ENCODE peak calls at places on chromosomes 6 and 20, in seven cellular contexts. One of them, this sample, is unnamed.

GRCh38 chr6:110687326-110687725 is 127.9 kb downstream of the CDK19 start:
- DNase-seq in mucosa of descending colon: no peak
- DNase-seq in tibial nerve: no peak
- DNase-seq in epithelial cell of esophagus: no peak
- DNase-seq in HepG2: no peak
- DNase-seq in heart left ventricle: no peak
- DNase-seq in WTC11: no peak
- DNase-seq in this sample: no peak

GRCh38 chr6:137878810-137879285 is 11.8 kb downstream of the TNFAIP3 start:
- DNase-seq in mucosa of descending colon: peak; percentile 57
- DNase-seq in WTC11: peak; percentile 86
- DNase-seq in tibial nerve: no peak
- DNase-seq in heart left ventricle: peak; percentile 81
- DNase-seq in HepG2: no peak
- DNase-seq in epithelial cell of esophagus: no peak
- DNase-seq in this sample: no peak

GRCh38 chr20:36202891-36203338 is 33.4 kb upstream of the AAR2 start:
- DNase-seq in HepG2: peak; percentile 51
- DNase-seq in epithelial cell of esophagus: peak; percentile 49
- DNase-seq in tibial nerve: peak; percentile 63
- DNase-seq in mucosa of descending colon: peak; percentile 65
- DNase-seq in WTC11: peak; percentile 89
- DNase-seq in heart left ventricle: peak; percentile 84
- DNase-seq in this sample: no peak

GRCh38 chr20:57435105-57435497 is 43.9 kb downstream of the RBM38 start:
- DNase-seq in WTC11: no peak
- DNase-seq in HepG2: no peak
- DNase-seq in tibial nerve: no peak
- DNase-seq in epithelial cell of esophagus: no peak
- DNase-seq in mucosa of descending colon: no peak
- DNase-seq in heart left ventricle: no peak
- DNase-seq in this sample: no peak

GRCh38 chr6:29112135-29112534 is 4.3 kb downstream of the OR2J3 start:
- DNase-seq in epithelial cell of esophagus: no peak
- DNase-seq in heart left ventricle: no peak
- DNase-seq in mucosa of descending colon: no peak
- DNase-seq in HepG2: peak; percentile 31
- DNase-seq in WTC11: peak; percentile 21
- DNase-seq in tibial nerve: no peak
- DNase-seq in this sample: no peak

GRCh38 chr20:15200139-15200538 is 862.7 kb upstream of the FLRT3 start:
- DNase-seq in HepG2: no peak
- DNase-seq in heart left ventricle: no peak
- DNase-seq in tibial nerve: no peak
- DNase-seq in epithelial cell of esophagus: peak; percentile 33
- DNase-seq in mucosa of descending colon: no peak
- DNase-seq in WTC11: no peak
- DNase-seq in this sample: no peak

GRCh38 chr6:98946266-98946817 is 1.4 kb downstream of the FBXL4 start:
- DNase-seq in tibial nerve: no peak
- DNase-seq in epithelial cell of esophagus: no peak
- DNase-seq in mucosa of descending colon: no peak
- DNase-seq in HepG2: no peak
- DNase-seq in heart left ventricle: no peak
- DNase-seq in WTC11: no peak
- DNase-seq in this sample: no peak

GRCh38 chr20:63106765-63107448 is 100.1 kb upstream of the BHLHE23 start:
- DNase-seq in tibial nerve: no peak
- DNase-seq in mucosa of descending colon: peak; percentile 49
- DNase-seq in HepG2: no peak
- DNase-seq in heart left ventricle: peak; percentile 34
- DNase-seq in epithelial cell of esophagus: no peak
- DNase-seq in WTC11: no peak
- DNase-seq in this sample: no peak

GRCh38 chr6:8432614-8433013 is 2.7 kb downstream of the SLC35B3 start:
- DNase-seq in heart left ventricle: no peak
- DNase-seq in WTC11: no peak
- DNase-seq in tibial nerve: no peak
- DNase-seq in epithelial cell of esophagus: peak; percentile 11
- DNase-seq in mucosa of descending colon: no peak
- DNase-seq in HepG2: no peak
- DNase-seq in this sample: no peak

GRCh38 chr6:121849477-121849876 is 414.0 kb downstream of the GJA1 start:
- DNase-seq in epithelial cell of esophagus: peak; percentile 71
- DNase-seq in HepG2: peak; percentile 67
- DNase-seq in tibial nerve: peak; percentile 76
- DNase-seq in heart left ventricle: no peak
- DNase-seq in WTC11: peak; percentile 85
- DNase-seq in mucosa of descending colon: no peak
- DNase-seq in this sample: no peak

GRCh38 chr6:3724451-3725144 is 26.9 kb downstream of the PXDC1 start:
- DNase-seq in mucosa of descending colon: no peak
- DNase-seq in tibial nerve: no peak
- DNase-seq in heart left ventricle: peak; percentile 69
- DNase-seq in HepG2: no peak
- DNase-seq in epithelial cell of esophagus: no peak
- DNase-seq in WTC11: no peak
- DNase-seq in this sample: no peak

GRCh38 chr20:5809495-5809894 is 59.3 kb downstream of the SHLD1 start:
- DNase-seq in mucosa of descending colon: no peak
- DNase-seq in tibial nerve: no peak
- DNase-seq in heart left ventricle: no peak
- DNase-seq in epithelial cell of esophagus: no peak
- DNase-seq in WTC11: no peak
- DNase-seq in HepG2: no peak
- DNase-seq in this sample: no peak

GRCh38 chr20:43691928-43692524 is 25.1 kb downstream of the MYBL2 start:
- DNase-seq in tibial nerve: peak; percentile 37
- DNase-seq in epithelial cell of esophagus: peak; percentile 50
- DNase-seq in mucosa of descending colon: peak; percentile 61
- DNase-seq in WTC11: peak; percentile 70
- DNase-seq in heart left ventricle: no peak
- DNase-seq in HepG2: peak; percentile 72
- DNase-seq in this sample: no peak

GRCh38 chr6:42532038-42532669 is 31.7 kb upstream of the UBR2 start:
- DNase-seq in tibial nerve: peak; percentile 13
- DNase-seq in heart left ventricle: no peak
- DNase-seq in mucosa of descending colon: no peak
- DNase-seq in epithelial cell of esophagus: peak; percentile 73
- DNase-seq in HepG2: peak; percentile 64
- DNase-seq in WTC11: no peak
- DNase-seq in this sample: no peak

GRCh38 chr20:17066955-17067354 is 159.9 kb upstream of the PCSK2 start:
- DNase-seq in epithelial cell of esophagus: no peak
- DNase-seq in heart left ventricle: no peak
- DNase-seq in tibial nerve: no peak
- DNase-seq in HepG2: no peak
- DNase-seq in WTC11: no peak
- DNase-seq in mucosa of descending colon: no peak
- DNase-seq in this sample: no peak

GRCh38 chr20:58875111-58875510 is 22.6 kb downstream of the GNAS start:
- DNase-seq in heart left ventricle: no peak
- DNase-seq in tibial nerve: no peak
- DNase-seq in WTC11: no peak
- DNase-seq in mucosa of descending colon: no peak
- DNase-seq in epithelial cell of esophagus: no peak
- DNase-seq in HepG2: no peak
- DNase-seq in this sample: no peak

GRCh38 chr6:126069457-126069856 is 83.1 kb downstream of the TRMT11 start:
- DNase-seq in mucosa of descending colon: no peak
- DNase-seq in epithelial cell of esophagus: no peak
- DNase-seq in heart left ventricle: no peak
- DNase-seq in HepG2: no peak
- DNase-seq in tibial nerve: no peak
- DNase-seq in WTC11: no peak
- DNase-seq in this sample: no peak

GRCh38 chr6:116290799-116291198 is 11.1 kb upstream of the TSPYL1 start:
- DNase-seq in epithelial cell of esophagus: no peak
- DNase-seq in tibial nerve: no peak
- DNase-seq in mucosa of descending colon: no peak
- DNase-seq in HepG2: no peak
- DNase-seq in WTC11: no peak
- DNase-seq in heart left ventricle: no peak
- DNase-seq in this sample: no peak

GRCh38 chr6:66200390-66200789 is 493.4 kb upstream of the EYS start:
- DNase-seq in mucosa of descending colon: no peak
- DNase-seq in HepG2: no peak
- DNase-seq in WTC11: no peak
- DNase-seq in tibial nerve: no peak
- DNase-seq in heart left ventricle: no peak
- DNase-seq in epithelial cell of esophagus: no peak
- DNase-seq in this sample: no peak

GRCh38 chr20:9467995-9468394 is 46.4 kb upstream of the LAMP5 start:
- DNase-seq in WTC11: peak; percentile 40
- DNase-seq in tibial nerve: no peak
- DNase-seq in epithelial cell of esophagus: no peak
- DNase-seq in heart left ventricle: no peak
- DNase-seq in HepG2: peak; percentile 11
- DNase-seq in mucosa of descending colon: no peak
- DNase-seq in this sample: no peak

GRCh38 chr6:159772196-159772595 is 10.4 kb downstream of the ACAT2 start:
- DNase-seq in tibial nerve: no peak
- DNase-seq in WTC11: no peak
- DNase-seq in epithelial cell of esophagus: no peak
- DNase-seq in mucosa of descending colon: no peak
- DNase-seq in heart left ventricle: no peak
- DNase-seq in HepG2: no peak
- DNase-seq in this sample: no peak

GRCh38 chr6:133553652-133554051 is 312.5 kb downstream of the EYA4 start:
- DNase-seq in mucosa of descending colon: no peak
- DNase-seq in HepG2: peak; percentile 46
- DNase-seq in tibial nerve: peak; percentile 71
- DNase-seq in WTC11: peak; percentile 37
- DNase-seq in epithelial cell of esophagus: peak; percentile 66
- DNase-seq in heart left ventricle: no peak
- DNase-seq in this sample: no peak

GRCh38 chr6:133550026-133550425 is 308.9 kb downstream of the EYA4 start:
- DNase-seq in tibial nerve: no peak
- DNase-seq in epithelial cell of esophagus: no peak
- DNase-seq in heart left ventricle: no peak
- DNase-seq in WTC11: no peak
- DNase-seq in HepG2: no peak
- DNase-seq in mucosa of descending colon: no peak
- DNase-seq in this sample: no peak

GRCh38 chr6:133551847-133552331 is 310.7 kb downstream of the EYA4 start:
- DNase-seq in heart left ventricle: peak; percentile 66
- DNase-seq in HepG2: no peak
- DNase-seq in mucosa of descending colon: no peak
- DNase-seq in tibial nerve: no peak
- DNase-seq in WTC11: no peak
- DNase-seq in epithelial cell of esophagus: peak; percentile 57
- DNase-seq in this sample: peak; percentile 93

GRCh38 chr6:133549252-133549925 is 308.2 kb downstream of the EYA4 start:
- DNase-seq in heart left ventricle: no peak
- DNase-seq in epithelial cell of esophagus: no peak
- DNase-seq in WTC11: no peak
- DNase-seq in mucosa of descending colon: no peak
- DNase-seq in HepG2: no peak
- DNase-seq in tibial nerve: no peak
- DNase-seq in this sample: no peak

DNA sequence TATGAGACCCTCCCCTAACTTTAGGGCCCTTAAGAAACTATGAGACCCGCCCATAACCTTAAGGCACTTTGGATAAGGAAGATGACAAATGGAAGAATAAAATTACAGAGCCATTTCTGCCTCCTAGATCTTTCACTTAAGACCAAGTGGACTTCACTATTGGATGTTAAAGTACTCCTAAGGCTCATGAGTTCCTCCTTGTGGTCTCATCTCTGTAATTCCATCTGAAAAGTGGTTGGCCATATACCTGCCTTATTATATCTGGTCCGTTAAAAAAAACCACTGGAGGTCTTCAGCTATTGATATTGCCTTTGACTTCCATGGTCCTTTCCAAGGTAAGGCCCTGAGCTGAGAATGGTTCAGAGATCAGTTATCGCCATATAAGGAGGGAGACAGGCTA is 310.3 kb downstream of the EYA4 start:
- DNase-seq in tibial nerve: no peak
- DNase-seq in mucosa of descending colon: no peak
- DNase-seq in WTC11: no peak
- DNase-seq in heart left ventricle: no peak
- DNase-seq in epithelial cell of esophagus: no peak
- DNase-seq in HepG2: no peak
- DNase-seq in this sample: no peak
- TF ChIP-seq CTCF in tibial nerve: no peak
- TF ChIP-seq CTCF in mucosa of descending colon: no peak
- TF ChIP-seq CTCF in WTC11: no peak
- TF ChIP-seq CTCF in heart left ventricle: no peak
- TF ChIP-seq CTCF in epithelial cell of esophagus: no peak
- TF ChIP-seq CTCF in HepG2: no peak
- TF ChIP-seq CTCF in this sample: no peak

DNA sequence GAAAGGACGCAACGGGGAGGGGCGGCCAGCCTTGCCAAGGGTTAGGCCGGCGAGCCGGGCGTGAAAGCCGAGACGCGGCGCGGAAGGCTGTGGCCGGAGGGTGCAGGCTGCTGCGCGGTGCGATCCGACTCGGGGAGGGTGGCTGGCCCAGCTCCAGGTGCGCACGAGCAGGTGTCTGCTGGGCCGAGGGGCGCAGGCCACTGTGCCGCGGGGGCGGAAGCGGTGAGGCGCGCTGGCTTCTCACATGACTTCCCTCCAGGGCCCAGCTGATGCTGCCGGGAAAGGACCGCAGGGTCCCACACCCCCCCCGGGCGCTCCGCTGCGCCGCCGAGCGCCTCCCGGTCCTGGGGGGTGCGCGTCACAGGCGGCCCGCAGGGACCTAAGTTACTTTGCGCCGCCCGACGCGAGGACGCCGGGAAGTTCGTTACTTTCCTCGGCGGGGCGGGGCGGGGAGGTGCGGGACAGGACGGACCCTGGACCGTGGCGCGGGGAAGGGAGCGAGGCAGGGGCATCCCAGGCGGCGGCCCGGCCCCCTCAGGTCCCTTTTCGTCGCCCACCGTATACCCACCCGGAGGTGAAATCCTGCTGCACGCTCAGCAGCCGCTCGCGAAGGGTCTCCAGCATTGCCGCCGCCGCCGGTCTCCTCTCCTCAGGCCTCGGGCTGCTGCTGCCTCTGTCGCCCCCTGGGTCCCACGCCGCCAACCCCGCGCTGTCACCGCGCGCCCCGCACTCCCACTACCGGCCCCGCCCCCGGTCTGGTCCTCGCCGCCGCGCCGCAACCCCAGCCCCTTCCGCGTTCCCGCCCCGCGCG is at the start of gene DTNBP1:
- DNase-seq in WTC11: peak; percentile 81
- DNase-seq in heart left ventricle: peak; percentile 92
- DNase-seq in mucosa of descending colon: peak; percentile 91
- DNase-seq in tibial nerve: peak; percentile 73
- DNase-seq in HepG2: peak; percentile 58
- DNase-seq in epithelial cell of esophagus: peak; percentile 64
- DNase-seq in this sample: no peak
- TF ChIP-seq CTCF in WTC11: no peak
- TF ChIP-seq CTCF in heart left ventricle: peak; percentile 5
- TF ChIP-seq CTCF in mucosa of descending colon: no peak
- TF ChIP-seq CTCF in tibial nerve: no peak
- TF ChIP-seq CTCF in HepG2: peak; percentile 36
- TF ChIP-seq CTCF in epithelial cell of esophagus: no peak
- TF ChIP-seq CTCF in this sample: no peak

GRCh38 chr6:108565893-108566292 is 5.2 kb downstream of the FOXO3 start:
- DNase-seq in WTC11: no peak
- DNase-seq in epithelial cell of esophagus: peak; percentile 37
- DNase-seq in mucosa of descending colon: no peak
- DNase-seq in heart left ventricle: no peak
- DNase-seq in tibial nerve: peak; percentile 84
- DNase-seq in HepG2: peak; percentile 81
- DNase-seq in this sample: no peak
- TF ChIP-seq CTCF in WTC11: no peak
- TF ChIP-seq CTCF in epithelial cell of esophagus: no peak
- TF ChIP-seq CTCF in mucosa of descending colon: peak; percentile 9
- TF ChIP-seq CTCF in heart left ventricle: peak; percentile 44
- TF ChIP-seq CTCF in tibial nerve: no peak
- TF ChIP-seq CTCF in HepG2: peak; percentile 50
- TF ChIP-seq CTCF in this sample: peak; percentile 36

GRCh38 chr20:20664795-20665194 is 47.6 kb downstream of the RALGAPA2 start:
- DNase-seq in HepG2: peak; percentile 71
- DNase-seq in mucosa of descending colon: no peak
- DNase-seq in epithelial cell of esophagus: peak; percentile 45
- DNase-seq in WTC11: no peak
- DNase-seq in tibial nerve: no peak
- DNase-seq in heart left ventricle: no peak
- DNase-seq in this sample: no peak
- TF ChIP-seq CTCF in HepG2: peak; percentile 89
- TF ChIP-seq CTCF in mucosa of descending colon: no peak
- TF ChIP-seq CTCF in epithelial cell of esophagus: peak; percentile 60
- TF ChIP-seq CTCF in WTC11: no peak
- TF ChIP-seq CTCF in tibial nerve: peak; percentile 29
- TF ChIP-seq CTCF in heart left ventricle: peak; percentile 71
- TF ChIP-seq CTCF in this sample: no peak